ENCODE peak calls at places on chromosomes 5 and 9, in eight cellular contexts. R, W, X, S, L, J, E and U are unnamed samples.

GRCh38 chr9:114156658-114157421 is 1.5 kb downstream of the COL27A1 start:
- DNase-seq in R (peak; percentile 88), W (peak; percentile 85), L (no peak), X (peak; percentile 75), E (peak; percentile 80), S (peak; percentile 78), J (peak; percentile 89), U (no peak)

GRCh38 chr5:14185336-14186131 is 42.4 kb downstream of the TRIO start:
- DNase-seq in L (no peak), E (peak; percentile 97), S (no peak), X (no peak), J (no peak), W (peak; percentile 89), R (peak; percentile 80), U (no peak)

GRCh38 chr9:125586173-125586512 is 120.9 kb downstream of the MAPKAP1 start:
- DNase-seq in X (no peak), L (no peak), E (no peak), J (no peak), S (no peak), W (no peak), R (no peak), U (no peak)

GRCh38 chr5:72228957-72229356 is 91.1 kb downstream of the MRPS27 start:
- DNase-seq in L (no peak), J (no peak), E (no peak), W (no peak), X (no peak), S (peak; percentile 26), R (no peak), U (no peak)

GRCh38 chr9:113712053-113712452 is 164.1 kb upstream of the ZNF618 start:
- DNase-seq in J (peak; percentile 35), R (no peak), E (peak; percentile 48), W (peak; percentile 86), L (no peak), X (peak; percentile 16), S (no peak), U (no peak)

GRCh38 chr5:139100825-139101224 is 97.3 kb downstream of the SIL1 start:
- DNase-seq in S (no peak), R (peak; percentile 62), X (no peak), E (peak; percentile 76), L (peak; percentile 1), J (no peak), W (peak; percentile 51), U (no peak)

GRCh38 chr5:72878854-72879253 is 62.4 kb downstream of the TNPO1 start:
- DNase-seq in L (no peak), E (no peak), S (no peak), X (no peak), W (no peak), J (no peak), R (no peak), U (no peak)

GRCh38 chr5:33341316-33341715 is 99.4 kb upstream of the TARS1 start:
- DNase-seq in X (no peak), W (no peak), L (no peak), J (no peak), R (peak; percentile 64), S (no peak), E (no peak), U (no peak)

GRCh38 chr9:130138791-130139190 is 33.4 kb upstream of the NCS1 start:
- DNase-seq in J (peak; percentile 78), S (peak; percentile 43), R (peak; percentile 93), X (peak; percentile 44), W (peak; percentile 96), L (no peak), E (peak; percentile 99), U (no peak)

GRCh38 chr5:118679123-118679940 is 309.0 kb downstream of the DTWD2 start:
- DNase-seq in R (no peak), E (no peak), J (no peak), W (no peak), L (no peak), S (no peak), X (no peak), U (no peak)

GRCh38 chr5:157860898-157861894 is 2.3 kb upstream of the CLINT1 start:
- DNase-seq in J (peak; percentile 50), X (no peak), L (no peak), S (no peak), E (no peak), R (no peak), W (no peak), U (peak; percentile 53)

GRCh38 chr9:132411091-132411508 is 1.1 kb downstream of the CFAP77 start:
- DNase-seq in X (peak; percentile 70), J (peak; percentile 74), L (peak; percentile 68), E (peak; percentile 14), W (peak; percentile 17), R (peak; percentile 18), S (peak; percentile 86), U (peak; percentile 84)

GRCh38 chr9:75892168-75892901 is 1.9 kb downstream of the PCSK5 start:
- DNase-seq in R (no peak), L (no peak), E (peak; percentile 12), W (peak; percentile 24), J (peak; percentile 76), X (peak; percentile 38), S (peak; percentile 13), U (peak; percentile 26)

GRCh38 chr9:274101-274500 is 59.4 kb downstream of the DOCK8 start:
- DNase-seq in W (no peak), S (no peak), E (no peak), R (no peak), L (no peak), J (no peak), X (no peak), U (no peak)

GRCh38 chr5:10451137-10451824 is 9.6 kb downstream of the ROPN1L start:
- DNase-seq in S (no peak), W (no peak), X (no peak), R (no peak), J (no peak), L (no peak), E (no peak), U (no peak)

DNA sequence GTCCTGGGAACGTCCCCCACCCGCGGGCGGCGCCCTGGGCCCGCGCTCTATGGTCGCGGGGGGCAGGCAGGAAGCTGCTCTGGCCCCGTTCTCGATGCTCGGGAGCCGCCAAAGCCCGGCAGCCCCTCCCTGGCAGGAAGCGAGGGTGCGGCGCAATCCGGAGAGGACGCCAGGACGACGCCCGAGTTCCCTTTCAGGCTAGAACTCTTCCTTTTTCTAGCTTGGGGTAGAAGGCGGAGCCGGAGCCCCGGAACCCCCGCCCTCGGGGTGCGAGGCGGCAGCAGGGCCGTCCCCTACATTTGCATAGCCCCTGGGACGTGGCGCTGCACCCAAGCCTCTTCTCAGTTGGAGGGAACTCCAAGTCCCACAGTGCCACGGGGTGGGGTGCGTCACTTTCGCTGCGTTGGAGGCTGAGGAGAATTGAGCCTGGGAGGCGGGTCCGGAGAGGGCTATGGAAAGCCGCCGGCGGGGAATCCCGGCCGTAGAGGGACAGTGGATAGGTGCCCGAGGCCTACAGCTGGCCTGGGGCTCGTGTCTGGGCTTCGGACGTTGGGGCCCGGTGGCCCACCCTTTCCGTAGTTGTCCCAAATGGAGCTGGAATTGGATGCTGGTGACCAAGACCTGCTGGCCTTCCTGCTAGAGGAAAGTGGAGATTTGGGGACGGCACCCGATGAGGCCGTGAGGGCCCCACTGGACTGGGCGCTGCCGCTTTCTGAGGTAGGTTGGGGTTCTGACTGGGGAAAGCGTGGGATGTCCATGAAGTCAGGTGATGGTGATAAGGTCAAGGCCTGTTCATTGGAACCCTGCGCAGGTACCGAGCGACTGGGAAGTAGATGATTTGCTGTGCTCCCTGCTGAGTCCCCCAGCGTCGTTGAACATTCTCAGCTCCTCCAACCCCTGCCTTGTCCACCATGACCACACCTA is at the start of the genes CREB3 and TLN1:
- DNase-seq in X (peak; percentile 98), S (peak; percentile 98), L (peak; percentile 97), W (peak; percentile 99), J (peak; percentile 98), R (peak; percentile 100), E (peak; percentile 99), U (peak; percentile 99)
- TF ChIP-seq CTCF in X (no peak), S (peak; percentile 30), L (no peak), W (no peak), J (no peak), R (no peak), E (no peak), U (peak; percentile 12)

GRCh38 chr5:176817864-176818377 is 7.6 kb downstream of the UNC5A start:
- DNase-seq in W (no peak), L (no peak), E (peak; percentile 13), S (peak; percentile 72), J (peak; percentile 58), R (peak; percentile 8), X (peak; percentile 70), U (no peak)
- H3K4me3 ChIP-seq in W (no peak overlapping the region), L (peak overlapping the region; percentile 49), E (no peak overlapping the region), S (peak overlapping the region; percentile 44), J (peak overlapping the region; percentile 42), R (peak overlapping the region; percentile 42), X (peak overlapping the region; percentile 33), U (peak overlapping the region; percentile 38)

GRCh38 chr5:44441460-44441859 is 52.2 kb upstream of the FGF10 start:
- DNase-seq in R (no peak), L (no peak), E (no peak), X (no peak), J (no peak), S (no peak), W (no peak), U (no peak)

GRCh38 chr5:44443172-44443571 is 54.0 kb upstream of the FGF10 start:
- DNase-seq in X (no peak), R (no peak), E (no peak), W (no peak), J (no peak), L (no peak), S (no peak), U (no peak)

DNA sequence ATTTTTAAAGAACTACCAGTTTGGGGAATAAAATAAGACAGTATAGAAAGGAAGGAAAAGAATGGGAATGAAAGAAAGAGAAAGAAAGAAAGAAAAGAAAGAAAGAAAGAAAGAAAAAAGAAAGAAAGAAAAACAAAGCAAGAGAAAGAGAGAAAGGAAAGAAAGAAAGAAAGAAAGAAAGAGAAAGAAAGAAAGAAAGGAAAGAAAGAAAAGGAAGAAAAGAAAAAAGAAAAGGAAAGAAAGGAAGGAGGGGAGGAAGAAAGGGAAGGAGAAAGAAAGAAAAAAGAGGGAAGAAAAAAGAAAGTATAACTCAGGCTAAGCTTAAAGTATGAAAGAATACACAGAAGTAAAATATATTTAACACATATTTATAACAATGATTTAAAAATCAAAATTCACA is 51.0 kb upstream of the FGF10 start:
- DNase-seq in E (no peak), W (no peak), L (no peak), R (no peak), X (no peak), S (no peak), J (no peak), U (no peak)
- TF ChIP-seq CTCF in E (no peak), W (no peak), L (no peak), R (no peak), X (no peak), S (no peak), J (no peak), U (no peak)

GRCh38 chr9:104972242-104972866 is 44.4 kb upstream of the ABCA1 start:
- DNase-seq in S (no peak), L (no peak), E (no peak), X (no peak), W (no peak), R (no peak), J (no peak), U (no peak)

GRCh38 chr9:104968025-104968982 is 40.3 kb upstream of the ABCA1 start:
- DNase-seq in E (peak; percentile 91), W (peak; percentile 97), L (peak; percentile 54), J (peak; percentile 94), R (peak; percentile 98), X (peak; percentile 93), S (peak; percentile 94), U (peak; percentile 90)

GRCh38 chr9:104970588-104970987 is 42.6 kb upstream of the ABCA1 start:
- DNase-seq in E (peak; percentile 76), L (no peak), W (peak; percentile 19), S (no peak), J (no peak), R (peak; percentile 79), X (no peak), U (no peak)

GRCh38 chr9:104971521-104971920 is 43.6 kb upstream of the ABCA1 start:
- DNase-seq in S (no peak), L (no peak), R (no peak), E (no peak), X (no peak), J (no peak), W (no peak), U (no peak)

GRCh38 chr9:104969116-104969515 is 41.2 kb upstream of the ABCA1 start:
- DNase-seq in L (no peak), S (no peak), R (no peak), X (no peak), E (no peak), W (no peak), J (no peak), U (no peak)
- H3K4me3 ChIP-seq in L (no peak overlapping the region), S (no peak overlapping the region), R (peak overlapping the region; percentile 83), X (no peak overlapping the region), E (no peak overlapping the region), W (no peak overlapping the region), J (no peak overlapping the region), U (no peak overlapping the region)